ENCODE peak calls at places on chromosomes 2 and 18, in six cellular contexts. One of them, this sample, is unnamed.
A peak's percentile ranks its signal among the peaks of the same experiment; 100 is the strongest.

GRCh38 chr2:18610103-18610502 is 20.7 kb upstream of the NT5C1B start:
- DNase-seq in RKO: no peak
- DNase-seq in body of pancreas: no peak
- DNase-seq in NCI-H1092 treated with DMSO at 0.1 percent for 48 hours: no peak
- DNase-seq in activated T-helper 1 cell treated with anti-CD3 and anti-CD28 coated beads, Interleukin-12 subunit alpha, Interleukin-12 subunit beta, Interleukin-2, Interleukin-4 antibody, amounts not matched to agents 30 ng/mL and 10 ng/mL and 1 ng/mL, durations not matched to agents 14 hours and 24 hours and 36 hours: no peak
- DNase-seq in activated CD4-positive, alpha-beta T cell treated with anti-CD3 and anti-CD28 coated beads, Interleukin-2, amount 50 U/mL, for 24 hours: no peak
- DNase-seq in this sample: no peak

GRCh38 chr2:121828281-121828731 is 72.9 kb downstream of the TSN start:
- DNase-seq in activated CD4-positive, alpha-beta T cell treated with anti-CD3 and anti-CD28 coated beads, Interleukin-2, amount 50 U/mL, for 24 hours: no peak
- DNase-seq in body of pancreas: no peak
- DNase-seq in RKO: no peak
- DNase-seq in NCI-H1092 treated with DMSO at 0.1 percent for 48 hours: no peak
- DNase-seq in activated T-helper 1 cell treated with anti-CD3 and anti-CD28 coated beads, Interleukin-12 subunit alpha, Interleukin-12 subunit beta, Interleukin-2, Interleukin-4 antibody, amounts not matched to agents 30 ng/mL and 10 ng/mL and 1 ng/mL, durations not matched to agents 14 hours and 24 hours and 36 hours: no peak
- DNase-seq in this sample: no peak

GRCh38 chr2:207993141-207993763 is 32.1 kb downstream of the PLEKHM3 start:
- DNase-seq in NCI-H1092 treated with DMSO at 0.1 percent for 48 hours: no peak
- DNase-seq in body of pancreas: no peak
- DNase-seq in activated T-helper 1 cell treated with anti-CD3 and anti-CD28 coated beads, Interleukin-12 subunit alpha, Interleukin-12 subunit beta, Interleukin-2, Interleukin-4 antibody, amounts not matched to agents 30 ng/mL and 10 ng/mL and 1 ng/mL, durations not matched to agents 14 hours and 24 hours and 36 hours: no peak
- DNase-seq in RKO: peak; percentile 55
- DNase-seq in activated CD4-positive, alpha-beta T cell treated with anti-CD3 and anti-CD28 coated beads, Interleukin-2, amount 50 U/mL, for 24 hours: no peak
- DNase-seq in this sample: no peak

GRCh38 chr2:67898605-67899004 is 164.2 kb downstream of the C1D start:
- DNase-seq in activated T-helper 1 cell treated with anti-CD3 and anti-CD28 coated beads, Interleukin-12 subunit alpha, Interleukin-12 subunit beta, Interleukin-2, Interleukin-4 antibody, amounts not matched to agents 30 ng/mL and 10 ng/mL and 1 ng/mL, durations not matched to agents 14 hours and 24 hours and 36 hours: no peak
- DNase-seq in NCI-H1092 treated with DMSO at 0.1 percent for 48 hours: no peak
- DNase-seq in activated CD4-positive, alpha-beta T cell treated with anti-CD3 and anti-CD28 coated beads, Interleukin-2, amount 50 U/mL, for 24 hours: no peak
- DNase-seq in RKO: no peak
- DNase-seq in body of pancreas: no peak
- DNase-seq in this sample: no peak

GRCh38 chr2:126221506-126221905 is 434.5 kb upstream of the GYPC start:
- DNase-seq in activated CD4-positive, alpha-beta T cell treated with anti-CD3 and anti-CD28 coated beads, Interleukin-2, amount 50 U/mL, for 24 hours: no peak
- DNase-seq in body of pancreas: no peak
- DNase-seq in NCI-H1092 treated with DMSO at 0.1 percent for 48 hours: no peak
- DNase-seq in activated T-helper 1 cell treated with anti-CD3 and anti-CD28 coated beads, Interleukin-12 subunit alpha, Interleukin-12 subunit beta, Interleukin-2, Interleukin-4 antibody, amounts not matched to agents 30 ng/mL and 10 ng/mL and 1 ng/mL, durations not matched to agents 14 hours and 24 hours and 36 hours: no peak
- DNase-seq in RKO: no peak
- DNase-seq in this sample: no peak

GRCh38 chr2:3443685-3444084 is 64.2 kb downstream of the TRAPPC12 start:
- DNase-seq in activated T-helper 1 cell treated with anti-CD3 and anti-CD28 coated beads, Interleukin-12 subunit alpha, Interleukin-12 subunit beta, Interleukin-2, Interleukin-4 antibody, amounts not matched to agents 30 ng/mL and 10 ng/mL and 1 ng/mL, durations not matched to agents 14 hours and 24 hours and 36 hours: no peak
- DNase-seq in NCI-H1092 treated with DMSO at 0.1 percent for 48 hours: no peak
- DNase-seq in body of pancreas: no peak
- DNase-seq in activated CD4-positive, alpha-beta T cell treated with anti-CD3 and anti-CD28 coated beads, Interleukin-2, amount 50 U/mL, for 24 hours: no peak
- DNase-seq in RKO: no peak
- DNase-seq in this sample: no peak

GRCh38 chr2:173079968-173080860 is 4.6 kb downstream of the MAP3K20 start:
- DNase-seq in activated CD4-positive, alpha-beta T cell treated with anti-CD3 and anti-CD28 coated beads, Interleukin-2, amount 50 U/mL, for 24 hours: no peak
- DNase-seq in activated T-helper 1 cell treated with anti-CD3 and anti-CD28 coated beads, Interleukin-12 subunit alpha, Interleukin-12 subunit beta, Interleukin-2, Interleukin-4 antibody, amounts not matched to agents 30 ng/mL and 10 ng/mL and 1 ng/mL, durations not matched to agents 14 hours and 24 hours and 36 hours: no peak
- DNase-seq in body of pancreas: no peak
- DNase-seq in NCI-H1092 treated with DMSO at 0.1 percent for 48 hours: no peak
- DNase-seq in RKO: peak; percentile 32
- DNase-seq in this sample: no peak

GRCh38 chr2:175478369-175478768 is 296.9 kb upstream of the ATP5MC3 start:
- DNase-seq in activated CD4-positive, alpha-beta T cell treated with anti-CD3 and anti-CD28 coated beads, Interleukin-2, amount 50 U/mL, for 24 hours: no peak
- DNase-seq in NCI-H1092 treated with DMSO at 0.1 percent for 48 hours: no peak
- DNase-seq in body of pancreas: no peak
- DNase-seq in activated T-helper 1 cell treated with anti-CD3 and anti-CD28 coated beads, Interleukin-12 subunit alpha, Interleukin-12 subunit beta, Interleukin-2, Interleukin-4 antibody, amounts not matched to agents 30 ng/mL and 10 ng/mL and 1 ng/mL, durations not matched to agents 14 hours and 24 hours and 36 hours: no peak
- DNase-seq in RKO: peak; percentile 45
- DNase-seq in this sample: no peak

GRCh38 chr2:25567406-25567805 is 106.0 kb downstream of the DTNB start:
- DNase-seq in RKO: peak; percentile 50
- DNase-seq in activated CD4-positive, alpha-beta T cell treated with anti-CD3 and anti-CD28 coated beads, Interleukin-2, amount 50 U/mL, for 24 hours: no peak
- DNase-seq in body of pancreas: peak; percentile 45
- DNase-seq in activated T-helper 1 cell treated with anti-CD3 and anti-CD28 coated beads, Interleukin-12 subunit alpha, Interleukin-12 subunit beta, Interleukin-2, Interleukin-4 antibody, amounts not matched to agents 30 ng/mL and 10 ng/mL and 1 ng/mL, durations not matched to agents 14 hours and 24 hours and 36 hours: no peak
- DNase-seq in NCI-H1092 treated with DMSO at 0.1 percent for 48 hours: peak; percentile 31
- DNase-seq in this sample: no peak

GRCh38 chr2:231940795-231941194 is 14.6 kb upstream of the NPPC start:
- DNase-seq in activated T-helper 1 cell treated with anti-CD3 and anti-CD28 coated beads, Interleukin-12 subunit alpha, Interleukin-12 subunit beta, Interleukin-2, Interleukin-4 antibody, amounts not matched to agents 30 ng/mL and 10 ng/mL and 1 ng/mL, durations not matched to agents 14 hours and 24 hours and 36 hours: no peak
- DNase-seq in body of pancreas: no peak
- DNase-seq in NCI-H1092 treated with DMSO at 0.1 percent for 48 hours: no peak
- DNase-seq in activated CD4-positive, alpha-beta T cell treated with anti-CD3 and anti-CD28 coated beads, Interleukin-2, amount 50 U/mL, for 24 hours: no peak
- DNase-seq in RKO: no peak
- DNase-seq in this sample: no peak

GRCh38 chr2:209687261-209687660 is 84.4 kb upstream of the UNC80 start:
- DNase-seq in activated T-helper 1 cell treated with anti-CD3 and anti-CD28 coated beads, Interleukin-12 subunit alpha, Interleukin-12 subunit beta, Interleukin-2, Interleukin-4 antibody, amounts not matched to agents 30 ng/mL and 10 ng/mL and 1 ng/mL, durations not matched to agents 14 hours and 24 hours and 36 hours: no peak
- DNase-seq in NCI-H1092 treated with DMSO at 0.1 percent for 48 hours: no peak
- DNase-seq in RKO: no peak
- DNase-seq in body of pancreas: no peak
- DNase-seq in activated CD4-positive, alpha-beta T cell treated with anti-CD3 and anti-CD28 coated beads, Interleukin-2, amount 50 U/mL, for 24 hours: no peak
- DNase-seq in this sample: no peak

GRCh38 chr2:177026253-177026652 is 186.3 kb upstream of the HNRNPA3 start:
- DNase-seq in NCI-H1092 treated with DMSO at 0.1 percent for 48 hours: no peak
- DNase-seq in activated T-helper 1 cell treated with anti-CD3 and anti-CD28 coated beads, Interleukin-12 subunit alpha, Interleukin-12 subunit beta, Interleukin-2, Interleukin-4 antibody, amounts not matched to agents 30 ng/mL and 10 ng/mL and 1 ng/mL, durations not matched to agents 14 hours and 24 hours and 36 hours: no peak
- DNase-seq in body of pancreas: no peak
- DNase-seq in activated CD4-positive, alpha-beta T cell treated with anti-CD3 and anti-CD28 coated beads, Interleukin-2, amount 50 U/mL, for 24 hours: no peak
- DNase-seq in RKO: no peak
- DNase-seq in this sample: no peak

GRCh38 chr2:231648579-231649174 is 56.0 kb downstream of the TEX44 start:
- DNase-seq in RKO: peak; percentile 70
- DNase-seq in NCI-H1092 treated with DMSO at 0.1 percent for 48 hours: peak; percentile 29
- DNase-seq in body of pancreas: peak; percentile 86
- DNase-seq in activated T-helper 1 cell treated with anti-CD3 and anti-CD28 coated beads, Interleukin-12 subunit alpha, Interleukin-12 subunit beta, Interleukin-2, Interleukin-4 antibody, amounts not matched to agents 30 ng/mL and 10 ng/mL and 1 ng/mL, durations not matched to agents 14 hours and 24 hours and 36 hours: peak; percentile 54
- DNase-seq in activated CD4-positive, alpha-beta T cell treated with anti-CD3 and anti-CD28 coated beads, Interleukin-2, amount 50 U/mL, for 24 hours: peak; percentile 21
- DNase-seq in this sample: peak; percentile 85

GRCh38 chr18:57668021-57668420 is 46.4 kb upstream of the NARS1 start:
- DNase-seq in activated CD4-positive, alpha-beta T cell treated with anti-CD3 and anti-CD28 coated beads, Interleukin-2, amount 50 U/mL, for 24 hours: no peak
- DNase-seq in activated T-helper 1 cell treated with anti-CD3 and anti-CD28 coated beads, Interleukin-12 subunit alpha, Interleukin-12 subunit beta, Interleukin-2, Interleukin-4 antibody, amounts not matched to agents 30 ng/mL and 10 ng/mL and 1 ng/mL, durations not matched to agents 14 hours and 24 hours and 36 hours: no peak
- DNase-seq in RKO: no peak
- DNase-seq in NCI-H1092 treated with DMSO at 0.1 percent for 48 hours: no peak
- DNase-seq in body of pancreas: no peak
- DNase-seq in this sample: no peak

GRCh38 chr2:168432565-168433186 is 23.4 kb upstream of the CERS6 start:
- DNase-seq in activated CD4-positive, alpha-beta T cell treated with anti-CD3 and anti-CD28 coated beads, Interleukin-2, amount 50 U/mL, for 24 hours: no peak
- DNase-seq in body of pancreas: no peak
- DNase-seq in NCI-H1092 treated with DMSO at 0.1 percent for 48 hours: no peak
- DNase-seq in activated T-helper 1 cell treated with anti-CD3 and anti-CD28 coated beads, Interleukin-12 subunit alpha, Interleukin-12 subunit beta, Interleukin-2, Interleukin-4 antibody, amounts not matched to agents 30 ng/mL and 10 ng/mL and 1 ng/mL, durations not matched to agents 14 hours and 24 hours and 36 hours: peak; percentile 49
- DNase-seq in RKO: no peak
- DNase-seq in this sample: no peak

GRCh38 chr2:140506606-140507005 is 1624.2 kb downstream of the LRP1B start:
- DNase-seq in activated T-helper 1 cell treated with anti-CD3 and anti-CD28 coated beads, Interleukin-12 subunit alpha, Interleukin-12 subunit beta, Interleukin-2, Interleukin-4 antibody, amounts not matched to agents 30 ng/mL and 10 ng/mL and 1 ng/mL, durations not matched to agents 14 hours and 24 hours and 36 hours: no peak
- DNase-seq in RKO: peak; percentile 40
- DNase-seq in activated CD4-positive, alpha-beta T cell treated with anti-CD3 and anti-CD28 coated beads, Interleukin-2, amount 50 U/mL, for 24 hours: no peak
- DNase-seq in body of pancreas: no peak
- DNase-seq in NCI-H1092 treated with DMSO at 0.1 percent for 48 hours: no peak
- DNase-seq in this sample: no peak

GRCh38 chr2:70141754-70142589 is 48.8 kb downstream of the C2orf42 start:
- DNase-seq in NCI-H1092 treated with DMSO at 0.1 percent for 48 hours: peak; percentile 36
- DNase-seq in activated CD4-positive, alpha-beta T cell treated with anti-CD3 and anti-CD28 coated beads, Interleukin-2, amount 50 U/mL, for 24 hours: no peak
- DNase-seq in activated T-helper 1 cell treated with anti-CD3 and anti-CD28 coated beads, Interleukin-12 subunit alpha, Interleukin-12 subunit beta, Interleukin-2, Interleukin-4 antibody, amounts not matched to agents 30 ng/mL and 10 ng/mL and 1 ng/mL, durations not matched to agents 14 hours and 24 hours and 36 hours: no peak
- DNase-seq in RKO: peak; percentile 41
- DNase-seq in body of pancreas: peak; percentile 78
- DNase-seq in this sample: peak; percentile 78

GRCh38 chr18:11992096-11992785 is 10.9 kb downstream of the IMPA2 start:
- DNase-seq in RKO: no peak
- DNase-seq in body of pancreas: no peak
- DNase-seq in NCI-H1092 treated with DMSO at 0.1 percent for 48 hours: no peak
- DNase-seq in activated CD4-positive, alpha-beta T cell treated with anti-CD3 and anti-CD28 coated beads, Interleukin-2, amount 50 U/mL, for 24 hours: no peak
- DNase-seq in activated T-helper 1 cell treated with anti-CD3 and anti-CD28 coated beads, Interleukin-12 subunit alpha, Interleukin-12 subunit beta, Interleukin-2, Interleukin-4 antibody, amounts not matched to agents 30 ng/mL and 10 ng/mL and 1 ng/mL, durations not matched to agents 14 hours and 24 hours and 36 hours: no peak
- DNase-seq in this sample: no peak

GRCh38 chr2:230879271-230879882 is 14.6 kb downstream of the ITM2C start:
- DNase-seq in RKO: no peak
- DNase-seq in activated T-helper 1 cell treated with anti-CD3 and anti-CD28 coated beads, Interleukin-12 subunit alpha, Interleukin-12 subunit beta, Interleukin-2, Interleukin-4 antibody, amounts not matched to agents 30 ng/mL and 10 ng/mL and 1 ng/mL, durations not matched to agents 14 hours and 24 hours and 36 hours: no peak
- DNase-seq in NCI-H1092 treated with DMSO at 0.1 percent for 48 hours: no peak
- DNase-seq in body of pancreas: no peak
- DNase-seq in activated CD4-positive, alpha-beta T cell treated with anti-CD3 and anti-CD28 coated beads, Interleukin-2, amount 50 U/mL, for 24 hours: no peak
- DNase-seq in this sample: no peak